ENCODE peak calls at places on chromosomes 5 and 9, in eight cellular contexts. M, O, V, L, G, E, Y and F are unnamed samples.

GRCh38 chr5:64333891-64334290 is 168.2 kb downstream of the RNF180 start:
- DNase-seq in M (no peak), O (no peak), V (no peak), L (no peak), G (no peak), E (no peak), Y (no peak), F (no peak)

GRCh38 chr9:111190352-111190751 is 139.7 kb downstream of the OR2K2 start:
- DNase-seq in M (no peak), O (no peak), V (no peak), L (no peak), G (no peak), E (no peak), Y (no peak), F (no peak)

GRCh38 chr9:83501552-83501951 is 36.6 kb downstream of the FRMD3 start:
- DNase-seq in M (no peak), O (no peak), V (no peak), L (no peak), G (no peak), E (no peak), Y (no peak), F (no peak)

GRCh38 chr9:136226680-136227410 is 18.8 kb downstream of the QSOX2 start:
- DNase-seq in M (no peak), O (no peak), V (no peak), L (no peak), G (no peak), E (no peak), Y (no peak), F (no peak)

GRCh38 chr5:163730206-163730782 is 224.9 kb downstream of the MAT2B start:
- DNase-seq in M (no peak), O (no peak), V (no peak), L (no peak), G (no peak), E (no peak), Y (no peak), F (peak; percentile 57)

GRCh38 chr5:163506726-163507125 is 1.3 kb downstream of the MAT2B start:
- DNase-seq in M (no peak), O (no peak), V (no peak), L (peak; percentile 73), G (no peak), E (peak; percentile 75), Y (no peak), F (no peak)

GRCh38 chr9:123248630-123249029 is 19.8 kb downstream of the STRBP start:
- DNase-seq in M (no peak), O (no peak), V (no peak), L (no peak), G (no peak), E (no peak), Y (no peak), F (no peak)

GRCh38 chr9:21357479-21358290 is 7.0 kb upstream of the IFNA6 start:
- DNase-seq in M (no peak), O (no peak), V (no peak), L (no peak), G (no peak), E (peak; percentile 22), Y (no peak), F (no peak)

GRCh38 chr5:74187757-74188156 is 452.8 kb downstream of the ENC1 start:
- DNase-seq in M (no peak), O (no peak), V (no peak), L (no peak), G (no peak), E (no peak), Y (no peak), F (no peak)

GRCh38 chr5:75656311-75657003 is 45.2 kb downstream of the ANKDD1B start:
- DNase-seq in M (peak; percentile 61), O (no peak), V (peak; percentile 21), L (peak; percentile 77), G (no peak), E (peak; percentile 66), Y (no peak), F (peak; percentile 33)

GRCh38 chr9:126521089-126521488 is 92.6 kb upstream of the LMX1B start:
- DNase-seq in M (no peak), O (no peak), V (no peak), L (no peak), G (no peak), E (no peak), Y (no peak), F (no peak)

GRCh38 chr5:1315018-1315708 is 20.3 kb upstream of the TERT start:
- DNase-seq in M (no peak), O (no peak), V (no peak), L (no peak), G (no peak), E (no peak), Y (no peak), F (no peak)

GRCh38 chr5:179190851-179191505 is 130.8 kb downstream of the ZNF354C start:
- DNase-seq in M (no peak), O (no peak), V (no peak), L (no peak), G (no peak), E (no peak), Y (no peak), F (no peak)

DNA sequence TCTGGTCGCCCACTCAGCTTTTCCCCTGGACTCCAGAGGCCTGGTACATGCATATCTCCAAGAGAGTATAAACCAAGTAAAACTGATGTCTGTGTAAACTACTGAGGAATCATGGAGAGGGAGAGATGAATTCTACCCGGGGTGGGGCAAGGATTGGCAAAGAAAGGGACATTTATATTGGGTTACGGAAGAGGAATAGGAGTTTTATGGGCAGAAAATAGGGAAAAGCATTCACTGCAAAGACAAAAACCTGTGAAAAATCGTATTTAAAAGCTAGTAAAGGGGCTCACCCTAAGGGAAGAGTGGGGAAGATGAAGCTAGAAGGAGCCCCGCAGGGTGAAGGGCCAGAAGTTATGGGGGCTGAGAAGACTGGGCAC is 248.0 kb upstream of the KLF4 start:
- DNase-seq in M (no peak), O (no peak), V (no peak), L (no peak), G (no peak), E (no peak), Y (no peak), F (no peak)
- TF ChIP-seq CTCF in M (no peak), O (no peak), V (no peak), L (no peak), G (no peak), E (no peak), Y (no peak), F (no peak)

GRCh38 chr9:16255217-16255616 is 615.3 kb downstream of the BNC2 start:
- DNase-seq in M (no peak), O (no peak), V (no peak), L (no peak), G (no peak), E (no peak), Y (no peak), F (no peak)

GRCh38 chr9:16258708-16259107 is 611.8 kb downstream of the BNC2 start:
- DNase-seq in M (no peak), O (no peak), V (no peak), L (no peak), G (no peak), E (no peak), Y (no peak), F (no peak)

GRCh38 chr9:16254674-16255073 is 615.8 kb downstream of the BNC2 start:
- DNase-seq in M (no peak), O (no peak), V (no peak), L (no peak), G (no peak), E (no peak), Y (no peak), F (no peak)

GRCh38 chr9:16257604-16258003 is 612.9 kb downstream of the BNC2 start:
- DNase-seq in M (no peak), O (no peak), V (no peak), L (peak; percentile 8), G (no peak), E (no peak), Y (no peak), F (no peak)

GRCh38 chr9:16258191-16258590 is 612.3 kb downstream of the BNC2 start:
- DNase-seq in M (no peak), O (no peak), V (no peak), L (no peak), G (no peak), E (no peak), Y (no peak), F (no peak)
- TF ChIP-seq CTCF in M (no peak), O (no peak), V (no peak), L (no peak), G (no peak), E (no peak), Y (no peak), F (no peak)

GRCh38 chr5:150202501-150202900 is 12.6 kb downstream of the SLC6A7 start:
- DNase-seq in M (no peak), O (no peak), V (no peak), L (no peak), G (no peak), E (no peak), Y (no peak), F (peak; percentile 48)
- TF ChIP-seq CTCF in M (no peak), O (no peak), V (no peak), L (no peak), G (no peak), E (no peak), Y (no peak), F (no peak)

GRCh38 chr5:123810253-123810652 is 298.3 kb downstream of the CSNK1G3 start:
- DNase-seq in M (no peak), O (no peak), V (no peak), L (no peak), G (no peak), E (no peak), Y (no peak), F (peak; percentile 48)
- TF ChIP-seq CTCF in M (no peak), O (no peak), V (no peak), L (no peak), G (no peak), E (no peak), Y (no peak), F (no peak)

GRCh38 chr9:133583111-133583510 is 26.1 kb downstream of the FAM163B start:
- DNase-seq in M (no peak), O (no peak), V (no peak), L (no peak), G (no peak), E (no peak), Y (no peak), F (no peak)
- TF ChIP-seq CTCF in M (no peak), O (no peak), V (no peak), L (no peak), G (no peak), E (no peak), Y (no peak), F (no peak)

GRCh38 chr5:30398427-30398826 is 795.1 kb upstream of the CDH6 start:
- DNase-seq in M (no peak), O (no peak), V (no peak), L (no peak), G (no peak), E (no peak), Y (no peak), F (no peak)
- TF ChIP-seq CTCF in M (no peak), O (no peak), V (no peak), L (no peak), G (no peak), E (no peak), Y (no peak), F (no peak)